ENCODE peak calls at places on chromosomes 12 and 14, in eight cellular contexts. E, V, M, K, S, B, W and O are unnamed samples.

GRCh38 chr14:71883094-71883493 is 49.1 kb upstream of the RGS6 start:
- DNase-seq in W (no peak), S (no peak), E (no peak), V (no peak), K (no peak), M (no peak), B (no peak), O (peak; percentile 25)

GRCh38 chr14:64506751-64507150 is 2.2 kb downstream of the ZBTB1 start:
- DNase-seq in B (no peak), E (no peak), V (no peak), K (no peak), S (peak; percentile 21), M (no peak), W (no peak), O (peak; percentile 30)

GRCh38 chr12:10018390-10018789 is 8.0 kb downstream of the CLEC12B start:
- DNase-seq in V (no peak), W (no peak), B (no peak), S (no peak), E (no peak), K (no peak), M (no peak), O (no peak)

GRCh38 chr12:31322651-31323248 is 3.2 kb downstream of the SINHCAF start:
- DNase-seq in S (peak; percentile 59), K (peak; percentile 33), W (peak; percentile 55), E (peak; percentile 46), V (no peak), B (no peak), M (no peak), O (no peak)

GRCh38 chr12:83827193-83827592 is 1085.4 kb downstream of the SLC6A15 start:
- DNase-seq in E (no peak), V (no peak), B (peak; percentile 20), K (no peak), W (no peak), S (no peak), M (no peak), O (no peak)

GRCh38 chr12:6285063-6285477 is 25.4 kb upstream of the PLEKHG6 start:
- DNase-seq in K (peak; percentile 86), B (no peak), E (peak; percentile 74), W (peak; percentile 52), S (peak; percentile 77), M (peak; percentile 73), V (peak; percentile 70), O (peak; percentile 85)

GRCh38 chr12:47080725-47081502 is 1.2 kb upstream of the AMIGO2 start:
- DNase-seq in V (peak; percentile 56), W (no peak), M (peak; percentile 39), S (peak; percentile 66), B (peak; percentile 67), E (peak; percentile 77), K (peak; percentile 51), O (peak; percentile 44)

GRCh38 chr14:74616507-74616906 is 4.5 kb upstream of the LTBP2 start:
- DNase-seq in W (no peak), S (peak; percentile 72), M (no peak), B (peak; percentile 67), V (no peak), E (peak; percentile 86), K (no peak), O (no peak)

GRCh38 chr14:95534299-95535225 is at the start of gene GLRX5:
- DNase-seq in S (peak; percentile 99), B (peak; percentile 99), K (peak; percentile 99), E (peak; percentile 100), V (peak; percentile 98), M (peak; percentile 97), W (peak; percentile 100), O (peak; percentile 100)

GRCh38 chr12:105025890-105026289 is 39.8 kb downstream of the NOPCHAP1 start:
- DNase-seq in K (no peak), S (no peak), E (peak; percentile 82), V (peak; percentile 61), M (no peak), B (no peak), W (peak; percentile 68), O (no peak)

GRCh38 chr12:51622564-51622963 is 31.5 kb downstream of the SCN8A start:
- DNase-seq in B (no peak), V (no peak), M (no peak), E (peak; percentile 43), K (no peak), W (peak; percentile 1), S (no peak), O (no peak)

GRCh38 chr12:24851341-24851740 is 97.6 kb downstream of the BCAT1 start:
- DNase-seq in M (no peak), W (no peak), V (no peak), K (no peak), S (no peak), E (no peak), B (no peak), O (no peak)

GRCh38 chr12:87233636-87234035 is 795.6 kb downstream of the C12orf50 start:
- DNase-seq in K (no peak), W (no peak), B (no peak), M (no peak), V (no peak), S (no peak), E (peak; percentile 11), O (no peak)

GRCh38 chr12:55726911-55727310 is 1.9 kb downstream of the CD63 start:
- DNase-seq in B (peak; percentile 34), K (no peak), E (no peak), S (peak; percentile 46), V (no peak), W (no peak), M (no peak), O (no peak)

GRCh38 chr14:35247777-35248475 is 44.3 kb upstream of the PSMA6 start:
- DNase-seq in V (no peak), E (no peak), M (no peak), W (no peak), K (no peak), S (no peak), B (no peak), O (no peak)

GRCh38 chr12:126572170-126572569 is 1506.9 kb downstream of the AACS start:
- DNase-seq in E (no peak), S (no peak), W (no peak), K (no peak), M (no peak), V (no peak), B (no peak), O (no peak)

GRCh38 chr12:126570571-126570970 is 1505.3 kb downstream of the AACS start:
- DNase-seq in E (no peak), V (no peak), B (no peak), K (no peak), M (no peak), W (no peak), S (no peak), O (no peak)

GRCh38 chr12:126569706-126570105 is 1504.5 kb downstream of the AACS start:
- DNase-seq in B (no peak), W (no peak), M (no peak), E (no peak), V (no peak), S (no peak), K (no peak), O (no peak)

GRCh38 chr12:126567016-126567415 is 1501.8 kb downstream of the AACS start:
- DNase-seq in M (no peak), W (no peak), E (no peak), B (no peak), K (no peak), S (no peak), V (no peak), O (no peak)
- TF ChIP-seq CTCF in M (no peak), W (no peak), E (no peak), B (no peak), K (no peak), S (no peak), V (no peak), O (no peak)

GRCh38 chr12:59432057-59432456 is 163.8 kb upstream of the SLC16A7 start:
- DNase-seq in M (no peak), K (no peak), B (no peak), S (no peak), E (no peak), V (no peak), W (no peak), O (no peak)

GRCh38 chr12:59429766-59430165 is 166.1 kb upstream of the SLC16A7 start:
- DNase-seq in S (no peak), W (no peak), K (no peak), B (no peak), M (no peak), E (peak; percentile 18), V (no peak), O (no peak)

GRCh38 chr12:59425798-59426197 is 170.0 kb upstream of the SLC16A7 start:
- DNase-seq in S (no peak), E (no peak), M (no peak), B (no peak), W (no peak), V (no peak), K (no peak), O (no peak)

DNA sequence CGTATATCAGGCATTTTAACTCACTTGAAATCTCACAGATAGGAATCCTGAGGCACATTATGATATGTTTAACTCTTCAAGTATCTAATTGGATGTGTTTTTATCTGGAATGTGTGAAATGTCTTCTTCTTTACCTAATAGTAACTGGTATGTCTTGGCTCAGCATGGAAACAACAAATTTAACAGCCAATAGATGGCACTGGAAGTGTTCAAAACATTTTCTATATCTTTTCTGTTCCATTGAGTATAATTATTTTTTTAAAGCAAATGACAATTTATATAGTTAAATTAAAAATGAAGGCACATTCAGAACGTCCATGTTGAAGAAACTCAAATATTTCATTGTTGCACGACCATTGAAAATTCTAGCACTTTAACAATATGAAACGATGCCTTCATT is 164.6 kb upstream of the SLC16A7 start:
- DNase-seq in K (no peak), V (no peak), S (peak; percentile 5), B (no peak), W (no peak), E (no peak), M (no peak), O (no peak)
- TF ChIP-seq CTCF in K (peak; percentile 30), V (no peak), S (no peak), B (peak; percentile 28), W (no peak), E (no peak), M (no peak), O (no peak)

DNA sequence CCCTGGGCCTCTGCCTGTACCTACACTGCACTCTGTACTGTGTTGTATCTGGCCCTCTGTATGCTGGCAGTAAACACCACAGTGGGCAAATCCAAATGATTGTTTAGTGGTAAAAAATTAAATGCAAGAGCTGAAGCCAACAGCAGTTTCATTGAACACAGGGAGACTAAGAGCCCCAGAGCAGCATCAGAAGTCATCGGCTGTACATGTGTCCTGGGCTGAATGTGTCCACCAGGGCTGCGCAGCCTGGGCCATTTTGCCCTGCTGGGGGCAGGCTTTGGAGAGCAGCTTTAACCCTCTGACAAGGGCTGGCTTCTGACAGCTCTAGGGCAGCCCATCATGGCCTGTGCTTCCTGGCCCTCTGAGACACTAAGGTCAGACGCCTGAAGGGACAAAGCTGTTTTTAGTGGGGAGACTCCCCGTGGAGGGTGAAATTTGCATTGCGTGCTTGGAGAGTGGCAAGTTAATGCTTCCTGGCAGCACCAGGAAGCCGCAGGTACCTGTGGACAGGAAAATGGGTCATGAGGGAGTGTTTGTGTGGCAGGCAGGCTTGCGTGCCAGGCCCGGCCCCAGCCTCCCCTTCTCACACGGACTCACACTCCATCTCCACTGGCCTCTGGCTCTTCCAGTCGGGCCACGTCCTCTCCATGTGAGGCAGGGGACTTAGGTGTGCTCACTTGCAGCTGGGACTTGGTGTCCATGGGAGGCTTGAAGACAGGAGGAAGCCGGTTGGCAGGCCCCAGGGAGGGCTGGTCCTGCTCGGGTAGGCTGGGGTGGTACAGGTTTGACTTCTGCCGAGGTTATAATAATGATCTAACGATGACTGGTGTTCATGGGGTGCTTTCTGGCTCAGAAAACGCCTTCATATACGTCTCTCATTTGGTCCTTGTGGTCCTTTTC is 150.1 kb downstream of the TSPAN9 start:
- DNase-seq in E (no peak), K (peak; percentile 42), M (peak; percentile 41), S (peak; percentile 36), B (peak; percentile 30), W (no peak), V (no peak), O (no peak)
- TF ChIP-seq CTCF in E (no peak), K (peak; percentile 16), M (no peak), S (peak; percentile 22), B (no peak), W (no peak), V (no peak), O (no peak)

GRCh38 chr12:42286741-42287140 is 39.2 kb downstream of the ZCRB1 start:
- DNase-seq in S (no peak), E (no peak), V (no peak), W (no peak), B (no peak), M (no peak), K (no peak), O (no peak)
- TF ChIP-seq CTCF in S (no peak), E (no peak), V (no peak), W (no peak), B (no peak), M (no peak), K (no peak), O (no peak)